ENCODE peak calls at places on chromosome 6, in nine cellular contexts. G is mammary epithelial cell, H is IMR-90, T is tibial artery, V is upper lobe of left lung, J is A549, W is lung, D is H1, E is heart right ventricle. I is an unnamed sample.

GRCh38 chr6:11853678-11854417 is 75.2 kb upstream of the ADTRP start:
- DNase-seq in W (no peak), J (no peak), T (no peak), D (no peak), H (peak; percentile 42), V (no peak), G (no peak), E (no peak), I (no peak)

GRCh38 chr6:137724495-137725211 is 142.4 kb upstream of the TNFAIP3 start:
- DNase-seq in W (no peak), G (no peak), V (peak; percentile 70), D (no peak), J (no peak), T (peak; percentile 57), H (no peak), E (peak; percentile 37), I (peak; percentile 63)

GRCh38 chr6:150738092-150738625 is 127.3 kb upstream of the MTHFD1L start:
- DNase-seq in E (no peak), J (no peak), T (no peak), W (no peak), G (no peak), D (no peak), V (no peak), H (no peak), I (no peak)

GRCh38 chr6:149242883-149243282 is 74.6 kb upstream of the TAB2 start:
- DNase-seq in W (no peak), V (no peak), J (no peak), G (no peak), E (no peak), T (no peak), H (peak; percentile 53), D (no peak), I (no peak)

GRCh38 chr6:169141706-169142705 is 111.6 kb downstream of the THBS2 start:
- DNase-seq in W (peak; percentile 30), D (no peak), T (peak; percentile 68), V (no peak), E (peak; percentile 56), G (no peak), H (peak; percentile 46), J (no peak), I (no peak)

GRCh38 chr6:161341638-161342037 is 67.8 kb upstream of the AGPAT4 start:
- DNase-seq in V (no peak), J (no peak), W (no peak), D (no peak), T (no peak), G (no peak), H (no peak), E (no peak), I (no peak)

GRCh38 chr6:89323461-89324098 is 8.5 kb upstream of the GABRR2 start:
- DNase-seq in W (no peak), H (peak; percentile 41), V (no peak), D (no peak), G (no peak), J (no peak), T (no peak), E (no peak), I (no peak)

GRCh38 chr6:21856096-21856825 is 262.7 kb downstream of the SOX4 start:
- DNase-seq in E (no peak), H (peak; percentile 88), J (peak; percentile 4), W (no peak), T (no peak), G (peak; percentile 93), V (peak; percentile 33), D (no peak), I (no peak)

GRCh38 chr6:145815351-145815772 is 767 bp upstream of the FBXO30 start:
- DNase-seq in W (no peak), E (peak; percentile 28), H (peak; percentile 8), D (no peak), G (no peak), V (no peak), T (no peak), J (peak; percentile 33), I (peak; percentile 35)

GRCh38 chr6:152552616-152553209 is 84.4 kb downstream of the SYNE1 start:
- DNase-seq in D (peak; percentile 36), E (peak; percentile 71), T (peak; percentile 46), G (peak; percentile 43), J (peak; percentile 31), H (peak; percentile 77), W (peak; percentile 65), V (peak; percentile 79), I (peak; percentile 68)

GRCh38 chr6:23455754-23456153 is 670.3 kb upstream of the NRSN1 start:
- DNase-seq in T (no peak), D (no peak), J (no peak), V (no peak), H (no peak), G (no peak), E (no peak), W (no peak), I (no peak)

GRCh38 chr6:144063744-144064401 is 31.5 kb downstream of the SF3B5 start:
- DNase-seq in T (peak; percentile 84), W (peak; percentile 88), H (no peak), V (peak; percentile 96), J (peak; percentile 63), E (peak; percentile 75), D (no peak), G (peak; percentile 31), I (peak; percentile 86)

GRCh38 chr6:153140299-153140698 is 9.2 kb upstream of the RGS17 start:
- DNase-seq in D (no peak), W (no peak), V (no peak), J (no peak), E (no peak), G (no peak), T (no peak), H (no peak), I (no peak)

GRCh38 chr6:137767931-137768690 is 98.9 kb upstream of the TNFAIP3 start:
- DNase-seq in G (peak; percentile 48), D (no peak), W (no peak), T (no peak), V (no peak), E (no peak), J (no peak), H (peak; percentile 64), I (no peak)

GRCh38 chr6:53301801-53302537 is 46.8 kb downstream of the ELOVL5 start:
- DNase-seq in G (peak; percentile 17), T (no peak), H (no peak), E (no peak), D (no peak), J (no peak), V (no peak), W (no peak), I (no peak)

GRCh38 chr6:69647726-69648125 is 149.1 kb downstream of the LMBRD1 start:
- DNase-seq in V (no peak), E (no peak), H (no peak), W (no peak), G (no peak), D (no peak), J (no peak), T (no peak), I (no peak)

GRCh38 chr6:346389-347030 is 45.0 kb upstream of the IRF4 start:
- DNase-seq in V (no peak), T (no peak), D (no peak), H (peak; percentile 48), G (no peak), W (no peak), J (no peak), E (no peak), I (peak; percentile 84)
- H3K4me1 ChIP-seq in V (no peaks in the 10 kb centered on the region), T (no peaks in the 10 kb centered on the region), D (no peaks in the 10 kb centered on the region), H (no peaks in the 10 kb centered on the region), G (no peaks in the 10 kb centered on the region), W (peaks cover 2% of the 10 kb centered on the region), J (no peaks in the 10 kb centered on the region), E (peaks cover 7% of the 10 kb centered on the region), I (no peaks in the 10 kb centered on the region)

DNA sequence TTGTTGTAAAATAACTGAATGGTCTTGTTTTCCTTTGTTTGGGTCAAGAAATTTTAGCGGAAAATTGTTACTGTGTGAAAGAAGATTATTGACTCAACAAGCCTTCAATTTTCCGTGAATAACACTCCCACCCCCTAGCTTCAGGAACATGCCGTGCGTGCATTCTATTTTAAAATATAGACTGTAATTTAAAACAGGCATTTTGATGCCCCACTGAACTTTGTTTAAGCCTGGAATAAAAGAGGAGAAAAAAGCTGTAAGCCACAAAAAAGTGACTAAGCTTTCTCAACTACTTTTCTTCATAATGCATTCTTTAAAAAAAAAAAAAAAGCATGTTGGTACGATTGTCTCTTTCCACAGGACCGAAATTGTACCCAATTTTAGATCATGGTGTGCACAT is 166.0 kb downstream of the ARID1B start:
- DNase-seq in E (no peak), D (no peak), V (no peak), W (no peak), G (no peak), J (no peak), H (no peak), T (no peak), I (no peak)
- TF ChIP-seq CTCF in E (no peak), D (no peak), V (no peak), W (no peak), G (no peak), J (no peak), H (no peak), T (no peak), I (no peak)

GRCh38 chr6:63663147-63663877 is 27.7 kb downstream of the PHF3 start:
- DNase-seq in G (peak; percentile 68), T (no peak), D (no peak), H (peak; percentile 85), E (no peak), W (no peak), V (no peak), J (no peak), I (no peak)
- H3K27ac ChIP-seq in G (no peak overlapping the region), T (peak overlapping the region; percentile 7), D (no peak overlapping the region), H (no peak overlapping the region), E (no peak overlapping the region), W (peak overlapping the region; percentile 21), V (no peak overlapping the region), J (no peak overlapping the region), I (peak overlapping the region; percentile 33)

GRCh38 chr6:139483082-139483481 is 108.6 kb upstream of the CITED2 start:
- DNase-seq in W (no peak), E (no peak), V (no peak), D (peak; percentile 27), T (no peak), J (no peak), G (no peak), H (no peak), I (no peak)
- H3K4me1 ChIP-seq in W (no peaks in the 10 kb centered on the region), E (no peaks in the 10 kb centered on the region), V (no peaks in the 10 kb centered on the region), D (peaks cover 21% of the 10 kb centered on the region), T (no peaks in the 10 kb centered on the region), J (no peaks in the 10 kb centered on the region), G (no peaks in the 10 kb centered on the region), H (no peaks in the 10 kb centered on the region), I (peaks cover 5% of the 10 kb centered on the region)